ENCODE peak calls at places on chromosome 7, in seven cellular contexts. G, K, Z, B, O, I and F are unnamed samples.

GRCh38 chr7:30630986-30631385 is 36.3 kb downstream of the GARS1 start:
- DNase-seq in Z (no peak), I (no peak), K (no peak), B (no peak), G (no peak), O (no peak), F (no peak)

GRCh38 chr7:136030867-136031318 is 53.7 kb upstream of the MTPN start:
- DNase-seq in B (no peak), K (no peak), I (no peak), O (no peak), Z (no peak), G (no peak), F (no peak)

GRCh38 chr7:70156052-70156451 is 557.8 kb downstream of the AUTS2 start:
- DNase-seq in Z (no peak), K (no peak), G (no peak), O (no peak), I (no peak), B (no peak), F (no peak)

GRCh38 chr7:19747740-19748339 is 25.6 kb downstream of the TMEM196 start:
- DNase-seq in K (no peak), B (no peak), O (peak; percentile 52), Z (peak; percentile 22), I (peak; percentile 49), G (no peak), F (peak; percentile 35)

GRCh38 chr7:149621776-149622175 is 124.2 kb upstream of the ZNF746 start:
- DNase-seq in K (no peak), Z (no peak), G (no peak), B (no peak), O (peak; percentile 81), I (no peak), F (no peak)

GRCh38 chr7:112789453-112789823 is 755 bp downstream of the TMEM168 start:
- DNase-seq in K (no peak), O (no peak), G (no peak), I (no peak), Z (no peak), B (no peak), F (no peak)

GRCh38 chr7:112112822-112113255 is 93.4 kb downstream of the DOCK4 start:
- DNase-seq in O (no peak), Z (peak; percentile 54), B (peak; percentile 59), I (no peak), G (no peak), K (no peak), F (no peak)

GRCh38 chr7:8189615-8190014 is 72.4 kb downstream of the ICA1 start:
- DNase-seq in I (no peak), G (no peak), B (no peak), K (no peak), Z (no peak), O (no peak), F (no peak)

GRCh38 chr7:144787127-144787526 is 48.7 kb downstream of the TPK1 start:
- DNase-seq in G (no peak), I (peak; percentile 18), K (no peak), B (no peak), Z (no peak), O (no peak), F (no peak)

GRCh38 chr7:154431045-154431444 is 378.8 kb downstream of the DPP6 start:
- DNase-seq in O (no peak), I (no peak), B (no peak), G (no peak), Z (no peak), K (no peak), F (no peak)

GRCh38 chr7:101402081-101402779 is 39.6 kb downstream of the COL26A1 start:
- DNase-seq in I (no peak), O (no peak), K (no peak), B (peak; percentile 35), Z (peak; percentile 17), G (no peak), F (peak; percentile 67)

GRCh38 chr7:2158331-2159175 is 74.2 kb downstream of the MAD1L1 start:
- DNase-seq in I (no peak), Z (no peak), K (no peak), G (peak; percentile 11), B (no peak), O (no peak), F (no peak)

GRCh38 chr7:48537561-48537960 is 366.3 kb downstream of the ABCA13 start:
- DNase-seq in I (no peak), K (no peak), G (no peak), B (no peak), O (no peak), Z (no peak), F (no peak)

GRCh38 chr7:5497158-5498103 is 73.8 kb upstream of the TNRC18 start:
- DNase-seq in B (no peak), I (no peak), Z (no peak), K (no peak), G (no peak), O (no peak), F (no peak)

GRCh38 chr7:71271203-71271602 is 139.3 kb downstream of the GALNT17 start:
- DNase-seq in K (no peak), B (peak; percentile 21), I (no peak), G (peak; percentile 19), Z (no peak), O (no peak), F (no peak)

GRCh38 chr7:159031135-159031701 is 113.4 kb downstream of the VIPR2 start:
- DNase-seq in Z (no peak), G (peak; percentile 52), K (no peak), B (no peak), I (no peak), O (no peak), F (no peak)

GRCh38 chr7:2321020-2321419 is 6.8 kb upstream of the SNX8 start:
- DNase-seq in G (no peak), I (no peak), Z (peak; percentile 22), O (no peak), K (no peak), B (no peak), F (no peak)

GRCh38 chr7:159107052-159107892 is 37.4 kb downstream of the VIPR2 start:
- DNase-seq in G (no peak), Z (no peak), B (no peak), I (no peak), O (no peak), K (no peak), F (no peak)

GRCh38 chr7:155002411-155003214 is at the start of gene PAXIP1:
- DNase-seq in G (peak; percentile 31), O (peak; percentile 91), I (no peak), K (no peak), B (peak; percentile 47), Z (peak; percentile 20), F (peak; percentile 63)

GRCh38 chr7:55212838-55213237 is 152.3 kb upstream of the LANCL2 start:
- DNase-seq in G (no peak), O (no peak), I (no peak), B (no peak), Z (no peak), K (no peak), F (no peak)

GRCh38 chr7:13829914-13830603 is 159.4 kb downstream of the ETV1 start:
- DNase-seq in Z (peak; percentile 91), B (no peak), G (no peak), O (no peak), K (no peak), I (no peak), F (no peak)

GRCh38 chr7:51020944-51021343 is 238.2 kb upstream of the GRB10 start:
- DNase-seq in Z (no peak), B (no peak), O (no peak), K (no peak), I (no peak), G (no peak), F (no peak)

GRCh38 chr7:45589915-45590678 is 15.9 kb downstream of the ADCY1 start:
- DNase-seq in Z (no peak), B (no peak), K (no peak), O (no peak), I (no peak), G (no peak), F (no peak)

DNA sequence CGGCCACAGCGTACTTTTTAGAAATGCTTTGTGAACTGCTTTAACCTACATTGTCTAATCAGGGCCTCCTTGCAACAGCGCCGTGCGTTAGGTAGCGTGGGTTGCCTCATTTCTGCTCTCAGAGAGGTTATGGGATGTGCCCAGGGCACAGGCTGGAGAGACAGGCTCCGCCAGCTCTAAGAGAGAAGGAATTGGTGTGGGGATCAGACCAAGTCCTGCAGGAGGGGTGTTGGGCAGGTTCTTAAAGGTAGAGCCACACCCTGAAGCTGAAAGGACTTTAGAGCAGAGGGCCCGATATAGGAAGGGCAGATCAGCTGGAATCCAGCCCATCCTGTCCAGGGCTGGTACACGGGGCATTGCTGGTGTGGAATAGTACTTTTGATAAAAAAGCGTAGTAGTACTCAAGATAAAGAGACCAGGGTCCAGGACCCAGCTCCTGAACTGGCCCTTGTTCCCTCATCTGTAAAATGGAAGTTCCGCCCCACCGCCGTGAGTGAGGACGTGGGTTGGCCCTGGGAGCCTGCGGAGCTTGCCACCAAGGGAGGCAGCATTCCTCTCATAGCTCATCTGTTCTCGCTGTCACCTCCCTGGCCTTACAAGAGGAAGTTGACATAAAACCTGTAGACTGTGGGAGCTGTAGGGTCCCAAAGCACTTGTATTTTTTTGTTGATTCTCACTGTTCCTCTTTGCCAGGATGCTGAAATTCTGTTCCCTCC is 37.2 kb downstream of the TMEM120A start:
- DNase-seq in I (no peak), G (no peak), B (no peak), K (no peak), O (no peak), Z (no peak), F (no peak)
- TF ChIP-seq POLR2A in I (no peak), G (no peak), B (no peak), K (no peak), O (no peak), Z (no peak), F (no peak)

DNA sequence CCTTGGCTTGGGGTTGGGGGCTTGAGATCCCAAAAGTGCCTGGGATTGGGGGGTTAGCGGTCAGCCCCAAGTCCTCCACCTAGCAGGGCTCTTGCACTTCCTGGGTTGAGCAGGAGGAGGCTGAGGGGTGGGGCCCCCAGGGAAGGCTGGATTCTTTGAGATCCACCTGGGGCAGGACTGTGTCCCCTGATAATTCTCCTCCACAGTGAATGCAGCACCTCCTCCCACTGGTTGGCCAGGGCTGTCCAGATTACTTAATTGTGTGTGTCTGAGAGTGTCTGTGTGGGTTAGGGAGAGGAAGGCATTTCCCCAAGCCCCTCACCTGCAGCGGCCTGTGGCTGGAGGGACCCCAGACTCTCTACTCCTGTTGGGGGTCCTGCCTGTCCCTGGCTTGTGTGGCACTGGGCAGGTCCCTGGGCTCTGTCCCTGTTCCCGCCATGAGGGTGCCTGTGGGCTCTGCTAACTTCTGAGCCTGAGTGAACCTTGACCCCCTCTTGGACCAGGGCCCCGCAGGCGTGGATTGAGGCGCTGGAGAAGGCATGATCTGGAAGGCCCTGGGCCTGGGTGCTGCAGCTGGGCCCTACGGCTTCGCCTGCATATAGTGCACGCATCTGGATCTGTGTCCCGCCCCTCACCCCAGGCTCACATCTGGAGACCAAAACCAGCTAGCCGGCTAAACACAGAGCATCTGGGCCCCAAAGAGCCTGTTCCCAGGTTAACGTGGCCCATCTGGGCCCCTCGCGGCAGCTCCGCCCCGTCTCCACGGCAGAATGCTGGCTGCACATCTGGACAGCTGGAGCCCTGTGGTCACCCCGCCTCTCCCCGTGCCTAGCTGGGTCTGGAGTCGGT is 10.4 kb downstream of the TMEM270 start:
- DNase-seq in B (no peak), O (no peak), K (no peak), Z (no peak), I (no peak), G (no peak), F (no peak)
- TF ChIP-seq POLR2A in B (no peak), O (no peak), K (no peak), Z (no peak), I (no peak), G (no peak), F (no peak)

GRCh38 chr7:26398436-26399308 is 107.0 kb downstream of the SNX10 start:
- DNase-seq in K (peak; percentile 17), B (peak; percentile 75), Z (peak; percentile 18), G (peak; percentile 48), I (no peak), O (peak; percentile 61), F (peak; percentile 59)
- TF ChIP-seq POLR2A in K (no peak), B (no peak), Z (no peak), G (peak; percentile 32), I (no peak), O (no peak), F (no peak)

GRCh38 chr7:157086508-157087187 is 52.1 kb upstream of the UBE3C start:
- DNase-seq in I (no peak), K (no peak), G (no peak), B (no peak), Z (no peak), O (no peak), F (no peak)
- TF ChIP-seq POLR2A in I (no peak), K (no peak), G (no peak), B (no peak), Z (no peak), O (no peak), F (no peak)